ENCODE peak calls at places on chromosomes 7 and 10, in five cellular contexts. K, O, S, H and Y are unnamed samples.
A peak's percentile ranks its signal among the peaks of the same experiment; 100 is the strongest.

GRCh38 chr10:81828251-81828650 is 46.7 kb upstream of the NRG3 start:
- DNase-seq in K (no peak), O (no peak), S (no peak), H (no peak), Y (no peak)

GRCh38 chr10:74924251-74924954 is 98.0 kb downstream of the KAT6B start:
- DNase-seq in K (no peak), O (no peak), S (no peak), H (no peak), Y (no peak)

GRCh38 chr10:33116293-33116697 is 158.3 kb upstream of the ITGB1 start:
- DNase-seq in K (peak; percentile 54), O (no peak), S (peak; percentile 47), H (no peak), Y (peak; percentile 43)

GRCh38 chr7:95375591-95376294 is 20.4 kb downstream of the PON3 start:
- DNase-seq in K (no peak), O (no peak), S (no peak), H (no peak), Y (no peak)

GRCh38 chr7:19145429-19146201 is 394 bp upstream of the FERD3L start:
- DNase-seq in K (peak; percentile 48), O (no peak), S (no peak), H (no peak), Y (no peak)

GRCh38 chr10:78255214-78255613 is 221.6 kb downstream of the RPS24 start:
- DNase-seq in K (no peak), O (no peak), S (no peak), H (no peak), Y (no peak)

GRCh38 chr7:158585721-158586498 is 1.7 kb downstream of the PTPRN2 start:
- DNase-seq in K (no peak), O (no peak), S (no peak), H (no peak), Y (no peak)

GRCh38 chr10:31319602-31320178 is 674 bp downstream of the ZEB1 start:
- DNase-seq in K (no peak), O (no peak), S (no peak), H (no peak), Y (no peak)

GRCh38 chr7:132451161-132451560 is 125.1 kb downstream of the PLXNA4 start:
- DNase-seq in K (no peak), O (no peak), S (no peak), H (peak; percentile 67), Y (no peak)

GRCh38 chr7:452791-453455 is 66.7 kb downstream of the PDGFA start:
- DNase-seq in K (no peak), O (no peak), S (no peak), H (no peak), Y (no peak)

GRCh38 chr7:27739914-27740448 is at the start of gene TAX1BP1:
- DNase-seq in K (peak; percentile 91), O (peak; percentile 86), S (peak; percentile 96), H (peak; percentile 96), Y (peak; percentile 95)

GRCh38 chr7:95493247-95493646 is 7.5 kb downstream of the ASB4 start:
- DNase-seq in K (no peak), O (no peak), S (no peak), H (no peak), Y (no peak)

GRCh38 chr7:53350241-53350640 is 314.8 kb downstream of the POM121L12 start:
- DNase-seq in K (peak; percentile 87), O (no peak), S (peak; percentile 12), H (no peak), Y (no peak)

GRCh38 chr7:130904031-130904757 is 170.2 kb upstream of the KLF14 start:
- DNase-seq in K (no peak), O (peak; percentile 80), S (no peak), H (no peak), Y (peak; percentile 84)

GRCh38 chr7:114784177-114784576 is 137.7 kb upstream of the MDFIC start:
- DNase-seq in K (no peak), O (no peak), S (no peak), H (no peak), Y (no peak)

GRCh38 chr10:46250481-46250880 is 36.3 kb upstream of the ANTXRL start:
- DNase-seq in K (no peak), O (no peak), S (no peak), H (no peak), Y (peak; percentile 60)

GRCh38 chr7:135414850-135415439 is 95.0 kb downstream of the CNOT4 start:
- DNase-seq in K (peak; percentile 69), O (peak; percentile 16), S (no peak), H (no peak), Y (no peak)

GRCh38 chr10:32922164-32922563 is 35.9 kb downstream of the ITGB1 start:
- DNase-seq in K (no peak), O (no peak), S (no peak), H (no peak), Y (no peak)

GRCh38 chr10:11180228-11180627 is 162.6 kb downstream of the CELF2 start:
- DNase-seq in K (no peak), O (no peak), S (no peak), H (peak; percentile 62), Y (no peak)

GRCh38 chr10:91589015-91589655 is 43.7 kb downstream of the PPP1R3C start:
- DNase-seq in K (no peak), O (no peak), S (no peak), H (no peak), Y (peak; percentile 80)

GRCh38 chr7:120939345-120939744 is 11.2 kb upstream of the ING3 start:
- DNase-seq in K (no peak), O (no peak), S (no peak), H (no peak), Y (no peak)

GRCh38 chr10:94546058-94546595 is 539 bp downstream of the HELLS start:
- DNase-seq in K (no peak), O (peak; percentile 34), S (no peak), H (no peak), Y (no peak)

GRCh38 chr10:96814264-96814663 is 17.8 kb upstream of the LCOR start:
- DNase-seq in K (no peak), O (no peak), S (no peak), H (no peak), Y (no peak)

GRCh38 chr10:97096327-97097153 is 89.2 kb downstream of the SLIT1 start:
- DNase-seq in K (no peak), O (no peak), S (peak; percentile 31), H (peak; percentile 65), Y (no peak)

GRCh38 chr7:105219771-105220160 is 169.0 kb downstream of the SRPK2 start:
- DNase-seq in K (no peak), O (no peak), S (no peak), H (no peak), Y (no peak)

GRCh38 chr7:126699707-126700106 is 553.0 kb downstream of the GRM8 start:
- DNase-seq in K (no peak), O (no peak), S (no peak), H (no peak), Y (no peak)

GRCh38 chr10:106540606-106541005 is 623.9 kb downstream of the SORCS1 start:
- DNase-seq in K (no peak), O (no peak), S (no peak), H (no peak), Y (no peak)

GRCh38 chr7:44145419-44145968 is 4.4 kb upstream of the MYL7 start:
- DNase-seq in K (peak; percentile 65), O (no peak), S (peak; percentile 32), H (peak; percentile 60), Y (no peak)

GRCh38 chr7:44145969-44146897 is 5.1 kb upstream of the MYL7 start:
- DNase-seq in K (peak; percentile 95), O (peak; percentile 65), S (peak; percentile 84), H (peak; percentile 74), Y (peak; percentile 94)

GRCh38 chr7:44148961-44149550 is 7.9 kb upstream of the MYL7 start:
- DNase-seq in K (no peak), O (no peak), S (no peak), H (no peak), Y (peak; percentile 26)

GRCh38 chr7:44144968-44145418 is 3.9 kb upstream of the MYL7 start:
- DNase-seq in K (no peak), O (no peak), S (no peak), H (no peak), Y (peak; percentile 82)

GRCh38 chr7:44147026-44147881 is 6.1 kb upstream of the MYL7 start:
- DNase-seq in K (peak; percentile 25), O (no peak), S (no peak), H (no peak), Y (no peak)
- TF ChIP-seq CTCF in K (no peak), O (no peak), S (no peak), H (no peak), Y (no peak)

GRCh38 chr10:5587151-5588079 is 62.7 kb downstream of the CALML3 start:
- DNase-seq in K (no peak), O (no peak), S (no peak), H (no peak), Y (no peak)

GRCh38 chr10:5582736-5583135 is 58.0 kb downstream of the CALML3 start:
- DNase-seq in K (no peak), O (no peak), S (no peak), H (no peak), Y (no peak)

GRCh38 chr10:5585517-5586222 is 60.9 kb downstream of the CALML3 start:
- DNase-seq in K (no peak), O (no peak), S (no peak), H (no peak), Y (no peak)

GRCh38 chr10:5583525-5584175 is 58.9 kb downstream of the CALML3 start:
- DNase-seq in K (peak; percentile 63), O (no peak), S (peak; percentile 32), H (no peak), Y (no peak)

DNA sequence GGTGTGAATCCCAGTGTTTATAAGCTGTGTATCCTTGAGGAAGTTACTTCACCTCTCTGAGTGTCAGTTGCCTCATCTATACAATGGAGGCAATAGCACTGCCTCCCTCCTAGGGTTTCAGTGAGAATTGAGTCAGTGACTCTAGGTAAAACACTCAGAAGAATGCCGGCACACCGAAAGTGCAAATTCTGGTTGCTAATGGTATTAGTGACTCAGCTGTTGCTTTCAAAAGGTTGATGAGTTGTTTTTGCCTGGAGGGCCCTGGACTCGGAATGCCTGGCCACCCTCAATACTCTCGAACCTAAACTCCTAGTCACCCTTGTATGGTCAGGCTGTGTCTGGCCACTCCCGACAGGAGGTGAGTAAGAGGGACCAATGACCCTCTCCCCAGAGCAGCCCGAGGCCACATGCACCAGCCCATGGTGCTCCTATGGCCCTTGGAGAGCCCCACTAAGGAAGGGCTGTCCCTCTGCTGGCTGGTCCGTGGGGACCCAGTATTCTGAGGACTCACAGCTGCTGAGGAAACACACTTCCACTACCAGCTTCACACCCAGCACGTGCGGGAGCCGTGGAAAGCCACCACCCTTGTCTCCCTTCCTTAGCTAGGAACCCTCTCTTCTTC is 60.2 kb downstream of the CALML3 start:
- DNase-seq in K (no peak), O (peak; percentile 67), S (no peak), H (no peak), Y (no peak)
- TF ChIP-seq CTCF in K (no peak), O (no peak), S (no peak), H (no peak), Y (no peak)

GRCh38 chr10:17249820-17250219 is 21.8 kb downstream of the VIM start:
- DNase-seq in K (no peak), O (no peak), S (no peak), H (no peak), Y (no peak)
- TF ChIP-seq CTCF in K (peak; percentile 14), O (peak; percentile 14), S (peak; percentile 20), H (peak; percentile 36), Y (no peak)

GRCh38 chr7:149809215-149809614 is 29.0 kb upstream of the ZNF862 start:
- DNase-seq in K (no peak), O (no peak), S (no peak), H (no peak), Y (no peak)
- TF ChIP-seq CTCF in K (no peak), O (no peak), S (no peak), H (no peak), Y (no peak)